ENCODE peak calls at places on chromosome 11, in five cellular contexts. Z is MM.1S, U is brain microvascular endothelial cell, S is hepatocyte, D is body of pancreas. X is an unnamed sample.

GRCh38 chr11:71491531-71492329 is 35.3 kb upstream of the KRTAP5-7 start:
- DNase-seq in S (no peak), Z (no peak), U (no peak), D (no peak), X (no peak)

GRCh38 chr11:110295487-110296225 is 758 bp downstream of the RDX start:
- DNase-seq in S (peak), Z (peak), D (peak), U (peak), X (no peak)

GRCh38 chr11:57659669-57660068 is 2.1 kb downstream of the CLP1 start:
- DNase-seq in U (no peak), S (no peak), D (no peak), Z (no peak), X (no peak)

GRCh38 chr11:86670179-86670578 is 2.2 kb downstream of the ME3 start:
- DNase-seq in S (no peak), U (peak), D (no peak), Z (no peak), X (no peak)

GRCh38 chr11:89235976-89236375 is 58.3 kb downstream of the TYR start:
- DNase-seq in U (no peak), S (no peak), D (no peak), Z (no peak), X (no peak)

GRCh38 chr11:34647532-34647931 is 26.6 kb downstream of the EHF start:
- DNase-seq in S (no peak), Z (no peak), D (no peak), U (no peak), X (no peak)

GRCh38 chr11:27263046-27263445 is 100.0 kb downstream of the CCDC34 start:
- DNase-seq in Z (no peak), U (no peak), D (no peak), S (no peak), X (no peak)

GRCh38 chr11:33291004-33291777 is 34.0 kb downstream of the HIPK3 start:
- DNase-seq in Z (peak), U (no peak), D (no peak), S (peak), X (peak)

GRCh38 chr11:83042966-83043711 is 28.6 kb downstream of the RAB30 start:
- DNase-seq in U (no peak), Z (no peak), D (no peak), S (no peak), X (no peak)

GRCh38 chr11:132504501-132505041 is 1027.7 kb downstream of the OPCML start:
- DNase-seq in D (no peak), Z (no peak), U (no peak), S (no peak), X (no peak)

GRCh38 chr11:35274909-35275807 is 136.2 kb downstream of the CD44 start:
- DNase-seq in Z (no peak), U (no peak), S (peak), D (peak), X (peak)

GRCh38 chr11:106344392-106344791 is 266.9 kb downstream of the AASDHPPT start:
- DNase-seq in D (no peak), S (peak), U (peak), Z (no peak), X (no peak)

GRCh38 chr11:12224537-12224893 is 114.1 kb downstream of the MICAL2 start:
- DNase-seq in S (no peak), Z (peak), U (peak), D (peak), X (no peak)

GRCh38 chr11:66371627-66372415 is at the start of gene SLC29A2:
- DNase-seq in Z (no peak), S (peak), U (no peak), D (peak), X (no peak)

GRCh38 chr11:83970061-83970671 is 684.0 kb upstream of the CCDC90B start:
- DNase-seq in S (no peak), U (no peak), Z (no peak), D (no peak), X (no peak)

GRCh38 chr11:87198266-87198881 is 160.6 kb downstream of the TMEM135 start:
- DNase-seq in Z (no peak), S (no peak), D (no peak), U (no peak), X (no peak)

GRCh38 chr11:61149624-61150615 is 11.3 kb downstream of the VPS37C start:
- DNase-seq in Z (no peak), S (peak), D (no peak), U (no peak), X (no peak)

GRCh38 chr11:107702109-107702660 is 9.7 kb downstream of the SLN start:
- DNase-seq in S (no peak), U (no peak), Z (no peak), D (no peak), X (no peak)

GRCh38 chr11:132983289-132983688 is 549.0 kb downstream of the OPCML start:
- DNase-seq in D (no peak), Z (no peak), U (no peak), S (no peak), X (no peak)

GRCh38 chr11:72812968-72813739 is 1.1 kb upstream of the ATG16L2 start:
- DNase-seq in Z (peak), D (peak), U (peak), S (peak), X (peak)

GRCh38 chr11:88318017-88318416 is 19.5 kb downstream of the CTSC start:
- DNase-seq in D (no peak), S (no peak), U (no peak), Z (no peak), X (no peak)

GRCh38 chr11:69495441-69496201 is 14.2 kb downstream of the LINC01488 start:
- DNase-seq in D (no peak), S (no peak), Z (no peak), U (no peak), X (no peak)

GRCh38 chr11:11428714-11429113 is 75.7 kb upstream of the CSNK2A3 start:
- DNase-seq in D (no peak), U (no peak), Z (no peak), S (no peak), X (no peak)

GRCh38 chr11:131688056-131688693 is 317.8 kb downstream of the NTM start:
- DNase-seq in Z (peak), U (peak), S (peak), D (peak), X (no peak)

GRCh38 chr11:112227002-112227401 is 774 bp downstream of the PTS start:
- DNase-seq in U (peak), Z (no peak), S (peak), D (no peak), X (no peak)

GRCh38 chr11:72446929-72447753 is 12.8 kb upstream of the CLPB start:
- DNase-seq in U (peak), D (no peak), Z (peak), S (peak), X (peak)

GRCh38 chr11:5242933-5243844 is 6.5 kb downstream of the HBG1 start:
- DNase-seq in U (peak), S (no peak), D (no peak), Z (peak), X (no peak)

GRCh38 chr11:85844439-85845051 is 10.6 kb upstream of the CCDC83 start:
- DNase-seq in Z (no peak), D (peak), U (peak), S (peak), X (no peak)

DNA sequence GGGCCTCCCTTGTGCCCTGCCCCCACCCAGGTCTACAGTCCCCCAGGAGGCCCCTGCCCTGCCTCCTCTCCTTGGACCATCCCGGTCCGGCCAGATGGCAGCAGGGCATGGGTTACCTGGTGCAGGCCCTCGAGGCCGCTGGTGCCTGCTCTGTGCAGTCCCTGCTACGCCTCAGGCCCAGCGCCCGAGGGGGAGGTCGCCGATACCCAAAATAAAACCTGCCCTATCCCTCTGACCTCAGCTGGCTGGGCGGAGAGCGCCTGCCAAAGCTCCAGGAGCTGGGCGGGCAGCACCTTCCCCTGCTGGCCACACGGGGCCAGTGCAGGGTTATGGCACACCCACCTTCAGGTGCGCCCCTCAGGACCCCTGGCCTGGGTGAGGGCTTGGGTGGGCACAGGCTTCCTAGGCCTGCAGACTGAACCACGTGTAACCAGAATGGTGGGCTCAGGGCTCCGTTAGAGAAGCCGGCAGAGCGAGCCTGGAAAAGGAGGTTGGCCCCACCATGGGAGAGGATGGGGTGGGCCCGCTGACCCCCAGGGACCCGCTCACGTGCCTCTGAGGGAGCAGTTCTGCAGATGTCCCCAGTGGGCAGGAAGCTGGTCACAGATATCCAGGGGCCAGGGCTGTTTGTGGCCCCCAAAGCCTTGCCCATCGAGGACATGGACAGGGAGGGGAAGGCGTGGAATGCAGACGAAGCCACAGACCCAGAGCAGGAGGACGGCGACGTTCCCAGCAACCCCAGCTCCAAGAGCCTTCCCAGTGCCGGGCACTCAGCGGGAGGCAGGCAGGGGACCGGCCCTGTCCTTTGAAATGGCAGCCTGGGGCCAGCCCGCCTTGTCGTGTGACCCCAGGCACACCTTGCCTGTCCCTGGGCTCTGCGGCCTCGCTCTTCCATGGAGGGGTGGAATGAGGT is 1.7 kb upstream of the TNNT3 start:
- DNase-seq in D (peak), Z (no peak), S (no peak), U (no peak), X (no peak)
- TF ChIP-seq CTCF in D (peak), Z (peak), S (peak), U (peak), X (peak)

GRCh38 chr11:45180888-45181594 is 34.6 kb downstream of the PRDM11 start:
- DNase-seq in S (no peak), U (peak), D (peak), Z (no peak), X (no peak)

GRCh38 chr11:45182902-45183301 is 36.5 kb downstream of the PRDM11 start:
- DNase-seq in U (peak), Z (no peak), D (peak), S (no peak), X (no peak)

GRCh38 chr11:45180158-45180887 is 33.9 kb downstream of the PRDM11 start:
- DNase-seq in Z (peak), U (no peak), S (peak), D (peak), X (no peak)

GRCh38 chr11:45179686-45180085 is 33.2 kb downstream of the PRDM11 start:
- DNase-seq in S (no peak), U (no peak), D (no peak), Z (no peak), X (no peak)

DNA sequence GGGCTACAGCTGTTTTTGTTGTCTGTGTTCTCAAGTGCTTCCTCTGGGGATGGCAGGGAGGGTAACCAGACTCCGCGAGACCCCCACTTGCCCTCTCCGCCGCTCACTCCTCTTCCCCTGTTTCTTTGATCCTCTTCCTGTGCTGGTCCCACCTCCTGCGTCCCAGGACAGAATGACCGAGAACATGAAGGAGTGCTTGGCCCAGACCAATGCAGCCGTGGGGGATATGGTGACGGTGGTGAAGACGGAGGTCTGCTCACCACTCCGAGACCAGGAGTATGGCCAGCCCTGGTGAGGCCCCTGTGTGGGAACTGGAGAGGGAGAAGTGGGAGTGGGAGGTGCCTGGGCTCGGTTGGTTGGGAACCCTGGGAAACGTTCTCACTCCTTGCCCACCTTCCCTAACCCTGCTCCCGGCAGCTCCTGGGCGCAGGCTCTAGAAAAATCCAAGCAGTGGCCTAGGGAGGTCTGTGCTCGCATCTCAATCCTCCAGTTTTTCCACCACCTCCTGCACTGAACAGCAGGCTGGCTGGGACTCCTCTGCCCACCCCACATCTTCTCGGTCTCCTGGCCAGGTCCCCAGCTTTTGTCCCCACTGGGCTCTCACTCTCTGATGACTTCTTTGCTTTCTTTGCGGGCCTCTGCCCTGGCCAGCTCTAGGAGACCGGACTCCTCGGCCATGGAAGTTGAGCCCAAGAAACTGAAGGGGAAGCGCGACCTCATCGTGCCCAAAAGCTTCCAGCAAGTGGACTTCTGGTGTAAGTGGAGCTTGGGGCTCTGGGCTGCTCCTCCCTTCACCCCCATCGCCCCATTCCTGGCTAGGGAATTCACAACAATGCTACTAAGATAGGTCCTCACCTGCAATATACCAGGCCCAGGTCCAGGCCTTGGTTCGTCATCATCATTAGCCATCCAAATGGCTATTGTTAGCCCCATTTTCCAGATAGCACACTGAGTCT is 35.4 kb downstream of the PRDM11 start:
- DNase-seq in Z (no peak), U (no peak), S (no peak), D (no peak), X (no peak)
- H3K4me3 ChIP-seq in Z (no peak), U (no peak), S (peak), D (no peak), X (no peak)

GRCh38 chr11:19394525-19395016 is 153.8 kb upstream of the E2F8 start:
- DNase-seq in D (no peak), U (no peak), Z (no peak), S (no peak), X (no peak)
- TF ChIP-seq CTCF in D (no peak), U (no peak), Z (no peak), S (no peak), X (no peak)

GRCh38 chr11:73949246-73949645 is 1.6 kb upstream of the DNAJB13 start:
- DNase-seq in S (no peak), Z (no peak), U (no peak), D (no peak), X (no peak)

GRCh38 chr11:73951797-73952196 is 971 bp downstream of the DNAJB13 start:
- DNase-seq in D (no peak), S (no peak), U (no peak), Z (no peak), X (no peak)

GRCh38 chr11:73946798-73947458 is 3.9 kb upstream of the DNAJB13 start:
- DNase-seq in D (no peak), U (no peak), S (no peak), Z (no peak), X (no peak)

GRCh38 chr11:73950869-73951710 is at the start of gene DNAJB13:
- DNase-seq in D (peak), Z (peak), S (peak), U (peak), X (peak)

GRCh38 chr11:73949912-73950311 is 914 bp upstream of the DNAJB13 start:
- DNase-seq in U (no peak), S (no peak), D (no peak), Z (no peak), X (no peak)
- H3K4me3 ChIP-seq in U (no peak), S (no peak), D (no peak), Z (no peak), X (no peak)

GRCh38 chr11:15911377-15912044 is 444.8 kb downstream of the SOX6 start:
- DNase-seq in Z (no peak), U (no peak), S (peak), D (peak), X (no peak)

GRCh38 chr11:15912825-15913224 is 443.5 kb downstream of the SOX6 start:
- DNase-seq in S (no peak), U (no peak), D (no peak), Z (no peak), X (no peak)

GRCh38 chr11:15910761-15911160 is 445.6 kb downstream of the SOX6 start:
- DNase-seq in S (no peak), D (no peak), U (no peak), Z (no peak), X (no peak)

GRCh38 chr11:15912291-15912690 is 444.1 kb downstream of the SOX6 start:
- DNase-seq in Z (no peak), D (no peak), S (no peak), U (no peak), X (no peak)

GRCh38 chr11:15913261-15913660 is 443.1 kb downstream of the SOX6 start:
- DNase-seq in Z (no peak), D (no peak), S (no peak), U (no peak), X (no peak)
- TF ChIP-seq CTCF in Z (no peak), D (no peak), S (peak), U (peak), X (peak)

GRCh38 chr11:1746956-1747752 is 3.2 kb downstream of the IFITM10 start:
- DNase-seq in U (no peak), Z (no peak), S (no peak), D (no peak), X (no peak)
- H3K4me3 ChIP-seq in U (peak), Z (no peak), S (no peak), D (no peak), X (no peak)